ENCODE peak calls at places on chromosome 5, in eight cellular contexts. X is progenitor cell of endocrine pancreas, L is prostate gland, T is pancreas, B is Caco-2, U is HFFc6, D is MCF 10A, H is fibroblast of mammary gland. C is an unnamed sample.

GRCh38 chr5:31232273-31232888 is 38.9 kb downstream of the CDH6 start:
- DNase-seq in H (peak), X (no peak), D (peak), T (no peak), L (no peak), U (peak), B (peak), C (peak)

GRCh38 chr5:41575110-41575779 is 64.8 kb upstream of the PLCXD3 start:
- DNase-seq in B (no peak), X (no peak), D (no peak), U (no peak), T (no peak), H (no peak), L (no peak), C (no peak)

GRCh38 chr5:69367697-69368279 is 1.5 kb downstream of the AK6 start:
- DNase-seq in B (no peak), H (no peak), T (no peak), D (no peak), L (no peak), X (no peak), U (no peak), C (no peak)

GRCh38 chr5:154002511-154003020 is 36.1 kb downstream of the FAM114A2 start:
- DNase-seq in T (no peak), B (no peak), H (no peak), X (no peak), U (no peak), L (no peak), D (no peak), C (no peak)

GRCh38 chr5:151224372-151224771 is 480 bp upstream of the CCDC69 start:
- DNase-seq in X (no peak), D (no peak), U (no peak), B (no peak), L (no peak), T (no peak), H (no peak), C (no peak)

GRCh38 chr5:95919658-95920057 is 42.0 kb downstream of the ELL2 start:
- DNase-seq in B (no peak), L (no peak), H (no peak), X (no peak), D (no peak), T (no peak), U (no peak), C (no peak)

GRCh38 chr5:180090098-180090768 is 18.7 kb upstream of the RNF130 start:
- DNase-seq in U (no peak), L (peak), B (peak), H (peak), D (no peak), T (peak), X (peak), C (peak)

GRCh38 chr5:156479864-156480263 is 152.9 kb downstream of the SGCD start:
- DNase-seq in U (no peak), L (no peak), B (no peak), T (no peak), X (no peak), D (peak), H (peak), C (peak)

GRCh38 chr5:57010786-57011185 is 58.9 kb upstream of the MIER3 start:
- DNase-seq in X (no peak), L (no peak), D (no peak), T (no peak), H (no peak), U (no peak), B (no peak), C (no peak)

GRCh38 chr5:55667938-55668337 is 44.2 kb downstream of the SLC38A9 start:
- DNase-seq in D (no peak), H (no peak), X (no peak), B (no peak), U (no peak), L (no peak), T (no peak), C (no peak)

GRCh38 chr5:74627511-74628120 is 12.9 kb downstream of the ENC1 start:
- DNase-seq in U (no peak), T (no peak), L (no peak), D (no peak), B (no peak), X (no peak), H (no peak), C (no peak)

GRCh38 chr5:50967388-50968039 is 301.1 kb downstream of the PARP8 start:
- DNase-seq in B (no peak), X (no peak), T (no peak), H (no peak), L (peak), D (no peak), U (no peak), C (no peak)

GRCh38 chr5:169695919-169696490 is 58.9 kb downstream of the DOCK2 start:
- DNase-seq in L (no peak), B (no peak), D (peak), T (no peak), X (no peak), U (peak), H (peak), C (peak)

GRCh38 chr5:43437062-43437660 is 25.0 kb upstream of the CCL28 start:
- DNase-seq in B (no peak), X (no peak), T (no peak), D (no peak), H (no peak), U (no peak), L (no peak), C (no peak)

GRCh38 chr5:112735702-112736101 is 2.0 kb upstream of the APC start:
- DNase-seq in D (no peak), L (no peak), X (no peak), U (peak), B (no peak), H (peak), T (no peak), C (peak)

GRCh38 chr5:172919525-172920446 is 39.4 kb upstream of the RPL26L1 start:
- DNase-seq in T (no peak), X (no peak), U (no peak), L (no peak), B (no peak), D (peak), H (peak), C (peak)

GRCh38 chr5:39517800-39518199 is 93.0 kb upstream of the DAB2 start:
- DNase-seq in U (peak), B (no peak), H (peak), T (no peak), L (no peak), X (no peak), D (peak), C (peak)

GRCh38 chr5:148998174-148998797 is 64.6 kb downstream of the SH3TC2 start:
- DNase-seq in H (peak), D (peak), L (peak), B (peak), T (no peak), U (peak), X (no peak), C (peak)

GRCh38 chr5:172267943-172268342 is 15.6 kb downstream of the UBTD2 start:
- DNase-seq in L (no peak), X (no peak), D (no peak), U (no peak), T (no peak), B (no peak), H (no peak), C (no peak)

GRCh38 chr5:166716856-166717492 is 1574.5 kb upstream of the WWC1 start:
- DNase-seq in L (no peak), U (no peak), H (no peak), D (no peak), T (no peak), B (peak), X (no peak), C (no peak)

GRCh38 chr5:134524219-134524825 is 1.1 kb upstream of the JADE2 start:
- DNase-seq in B (peak), X (peak), T (peak), H (peak), L (peak), U (peak), D (peak), C (peak)

GRCh38 chr5:14986413-14986812 is 114.8 kb upstream of the ANKH start:
- DNase-seq in L (no peak), D (no peak), B (no peak), H (no peak), U (no peak), T (no peak), X (no peak), C (no peak)

GRCh38 chr5:108801776-108802175 is 54.1 kb downstream of the FER start:
- DNase-seq in B (no peak), X (no peak), D (peak), T (no peak), L (no peak), U (peak), H (peak), C (peak)

GRCh38 chr5:78808818-78809217 is 160.2 kb upstream of the LHFPL2 start:
- DNase-seq in H (no peak), T (no peak), D (no peak), L (no peak), U (no peak), X (no peak), B (no peak), C (no peak)

GRCh38 chr5:1809416-1810035 is 8.3 kb downstream of the NDUFS6 start:
- DNase-seq in T (no peak), D (no peak), U (no peak), L (no peak), H (no peak), X (no peak), B (no peak), C (no peak)

GRCh38 chr5:134510970-134511795 is 14.3 kb upstream of the JADE2 start:
- DNase-seq in B (peak), D (peak), L (no peak), H (peak), U (peak), X (peak), T (no peak), C (peak)

GRCh38 chr5:144114571-144114970 is 55.9 kb downstream of the YIPF5 start:
- DNase-seq in L (no peak), X (no peak), U (no peak), D (no peak), H (no peak), T (no peak), B (no peak), C (no peak)

GRCh38 chr5:39765381-39765780 is 340.6 kb upstream of the DAB2 start:
- DNase-seq in L (no peak), U (peak), B (no peak), T (no peak), H (peak), X (no peak), D (no peak), C (peak)

GRCh38 chr5:77748160-77748559 is 28.0 kb downstream of the TBCA start:
- DNase-seq in T (no peak), X (no peak), L (no peak), H (no peak), D (no peak), B (no peak), U (no peak), C (no peak)

GRCh38 chr5:77743181-77743580 is 33.0 kb downstream of the TBCA start:
- DNase-seq in U (peak), T (no peak), B (no peak), X (no peak), H (peak), D (no peak), L (no peak), C (peak)

GRCh38 chr5:77741608-77742007 is 34.5 kb downstream of the TBCA start:
- DNase-seq in L (no peak), D (no peak), H (no peak), B (no peak), T (no peak), U (no peak), X (no peak), C (no peak)

GRCh38 chr5:77744116-77744515 is 32.0 kb downstream of the TBCA start:
- DNase-seq in B (no peak), U (no peak), H (no peak), L (no peak), T (no peak), X (no peak), D (no peak), C (no peak)
- TF ChIP-seq CTCF in B (no peak), U (no peak), H (no peak), L (no peak), T (no peak), X (no peak), D (no peak), C (no peak)

GRCh38 chr5:91182763-91183162 is 200.4 kb downstream of the ARRDC3 start:
- DNase-seq in U (peak), X (no peak), B (no peak), L (no peak), H (peak), D (no peak), T (no peak), C (peak)
- TF ChIP-seq CTCF in U (peak), X (no peak), B (no peak), L (no peak), H (peak), D (no peak), T (no peak), C (peak)

GRCh38 chr5:127373858-127374491 is 83.4 kb downstream of the MEGF10 start:
- DNase-seq in X (no peak), D (no peak), U (no peak), L (no peak), T (no peak), H (no peak), B (no peak), C (no peak)
- TF ChIP-seq CTCF in X (peak), D (peak), U (peak), L (no peak), T (no peak), H (peak), B (peak), C (peak)

GRCh38 chr5:178551468-178551867 is 38.7 kb downstream of the COL23A1 start:
- DNase-seq in T (no peak), H (no peak), U (no peak), X (no peak), L (no peak), B (no peak), D (no peak), C (no peak)
- TF ChIP-seq CTCF in T (no peak), H (no peak), U (no peak), X (no peak), L (no peak), B (no peak), D (no peak), C (no peak)

DNA sequence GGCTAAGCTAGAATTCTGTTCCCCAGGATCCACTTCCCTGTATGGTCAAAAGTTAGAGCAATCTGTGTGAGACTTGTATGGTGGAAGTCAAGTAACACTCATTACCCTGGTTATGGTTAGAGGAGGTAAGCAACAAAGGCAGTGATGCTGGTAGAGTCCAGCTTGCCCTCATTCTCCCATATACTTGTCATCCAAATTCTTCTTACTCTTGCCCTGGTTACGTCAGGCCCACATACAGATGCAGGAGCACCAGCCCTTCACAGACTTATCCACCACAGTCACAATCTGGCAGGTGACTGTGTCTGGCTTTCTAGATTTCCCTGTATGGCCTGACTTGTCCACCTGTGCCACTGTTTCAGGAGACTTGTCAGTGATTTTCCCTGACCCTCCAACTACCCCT is 35.4 kb downstream of the PGGT1B start:
- DNase-seq in U (no peak), D (no peak), T (no peak), X (no peak), L (no peak), H (no peak), B (no peak), C (no peak)
- TF ChIP-seq CTCF in U (no peak), D (no peak), T (no peak), X (no peak), L (no peak), H (no peak), B (no peak), C (no peak)

GRCh38 chr5:5483880-5484595 is 61.6 kb downstream of the ICE1 start:
- DNase-seq in D (peak), B (no peak), T (no peak), L (no peak), U (peak), H (peak), X (no peak), C (peak)

GRCh38 chr5:5481633-5482032 is 59.2 kb downstream of the ICE1 start:
- DNase-seq in X (no peak), L (no peak), T (no peak), D (no peak), H (no peak), B (no peak), U (no peak), C (no peak)

GRCh38 chr5:5480481-5481111 is 58.1 kb downstream of the ICE1 start:
- DNase-seq in D (no peak), H (no peak), X (no peak), T (no peak), U (no peak), L (no peak), B (no peak), C (no peak)

GRCh38 chr5:5481206-5481605 is 58.7 kb downstream of the ICE1 start:
- DNase-seq in H (no peak), U (no peak), X (no peak), T (no peak), L (no peak), D (no peak), B (no peak), C (no peak)

DNA sequence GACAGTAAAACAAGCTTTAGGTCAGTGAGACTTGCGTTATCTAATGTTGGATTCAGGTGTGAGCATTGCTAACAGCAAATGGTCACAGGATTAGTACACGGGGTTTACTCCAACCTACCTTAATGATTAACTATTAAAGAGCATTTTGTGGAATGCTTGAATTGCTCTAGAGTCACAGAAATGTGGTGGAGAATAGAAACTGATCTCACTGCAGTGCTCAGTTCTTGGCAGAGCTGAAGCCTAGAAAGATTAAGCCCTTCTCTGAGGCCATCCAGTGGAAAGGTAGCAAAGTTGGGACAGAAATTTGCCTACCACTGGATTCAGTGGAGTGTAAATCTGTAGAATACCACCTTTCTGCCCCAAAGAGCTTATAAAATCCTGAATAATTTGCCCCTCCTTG is 60.9 kb downstream of the ICE1 start:
- DNase-seq in H (no peak), X (no peak), D (no peak), T (no peak), B (no peak), U (no peak), L (no peak), C (no peak)
- TF ChIP-seq CTCF in H (no peak), X (no peak), D (no peak), T (no peak), B (no peak), U (no peak), L (no peak), C (no peak)

GRCh38 chr5:67793418-67793817 is 422.1 kb upstream of the PIK3R1 start:
- DNase-seq in U (no peak), L (no peak), X (no peak), B (no peak), D (no peak), H (no peak), T (no peak), C (no peak)
- TF ChIP-seq CTCF in U (no peak), L (no peak), X (no peak), B (no peak), D (no peak), H (no peak), T (no peak), C (no peak)

GRCh38 chr5:98157368-98157767 is 616.1 kb upstream of the RGMB start:
- DNase-seq in B (no peak), L (no peak), X (no peak), T (no peak), H (no peak), U (no peak), D (no peak), C (no peak)
- TF ChIP-seq CTCF in B (no peak), L (no peak), X (no peak), T (no peak), H (no peak), U (no peak), D (no peak), C (no peak)

DNA sequence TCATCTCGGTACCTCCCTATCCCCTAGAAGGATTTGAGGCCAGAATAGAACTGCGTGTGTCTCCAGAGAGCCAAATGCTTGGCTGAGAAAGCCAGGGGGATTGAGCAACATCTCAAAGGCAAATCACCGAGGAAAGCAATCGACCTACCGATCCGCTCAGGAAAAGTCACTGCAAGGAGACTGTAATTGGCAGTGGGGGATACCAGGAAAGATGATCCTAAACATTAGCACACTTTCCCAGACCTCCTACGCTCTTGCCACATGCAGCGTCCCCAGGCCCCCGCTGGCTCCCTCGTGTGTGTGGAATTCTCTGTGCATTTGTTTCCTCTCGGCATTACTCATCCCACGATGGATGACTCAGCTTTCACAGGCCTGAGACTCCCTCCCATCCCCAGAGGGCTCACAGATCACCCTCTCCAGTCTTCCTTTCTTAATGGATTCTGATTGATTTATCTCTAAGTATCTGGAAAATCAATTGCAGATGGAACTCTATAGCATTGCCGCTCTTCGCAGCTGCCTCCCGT is 82.2 kb upstream of the ICE1 start:
- DNase-seq in X (no peak), D (peak), L (no peak), B (peak), H (peak), T (no peak), U (peak), C (peak)
- TF ChIP-seq CTCF in X (peak), D (peak), L (no peak), B (no peak), H (peak), T (no peak), U (peak), C (peak)

C was measured in choroid plexus epithelial cell.